ENCODE peak calls at places on chromosomes 6 and 20, in five cellular contexts. One of them, this sample, is unnamed.
A peak's percentile ranks its signal among the peaks of the same experiment; 100 is the strongest.

GRCh38 chr20:58714923-58715708 is 22.5 kb downstream of the NPEPL1 start:
- DNase-seq in H1: no peak
- DNase-seq in endothelial cell of umbilical vein: no peak
- DNase-seq in HCT116: no peak
- DNase-seq in HepG2: no peak
- DNase-seq in this sample: no peak

GRCh38 chr6:36334343-36334742 is 2.3 kb downstream of the BNIP5 start:
- DNase-seq in HepG2: no peak
- DNase-seq in H1: no peak
- DNase-seq in HCT116: no peak
- DNase-seq in endothelial cell of umbilical vein: no peak
- DNase-seq in this sample: no peak

GRCh38 chr6:131061041-131061770 is 1.8 kb downstream of the EPB41L2 start:
- DNase-seq in H1: no peak
- DNase-seq in HepG2: peak; percentile 52
- DNase-seq in endothelial cell of umbilical vein: peak; percentile 15
- DNase-seq in HCT116: no peak
- DNase-seq in this sample: no peak

GRCh38 chr6:98843274-98844243 is 9.2 kb downstream of the POU3F2 start:
- DNase-seq in HCT116: no peak
- DNase-seq in HepG2: no peak
- DNase-seq in endothelial cell of umbilical vein: no peak
- DNase-seq in H1: no peak
- DNase-seq in this sample: peak; percentile 67

GRCh38 chr20:48879609-48880008 is 41.9 kb upstream of the ARFGEF2 start:
- DNase-seq in H1: no peak
- DNase-seq in HepG2: no peak
- DNase-seq in endothelial cell of umbilical vein: peak; percentile 24
- DNase-seq in HCT116: no peak
- DNase-seq in this sample: no peak

GRCh38 chr20:12072945-12073245 is 155.2 kb downstream of the BTBD3 start:
- DNase-seq in HepG2: no peak
- DNase-seq in endothelial cell of umbilical vein: no peak
- DNase-seq in H1: no peak
- DNase-seq in HCT116: no peak
- DNase-seq in this sample: no peak

GRCh38 chr20:5715068-5715841 is 34.9 kb upstream of the SHLD1 start:
- DNase-seq in HCT116: no peak
- DNase-seq in endothelial cell of umbilical vein: no peak
- DNase-seq in HepG2: no peak
- DNase-seq in H1: no peak
- DNase-seq in this sample: no peak

GRCh38 chr6:57294829-57295228 is 22.6 kb upstream of the PRIM2 start:
- DNase-seq in endothelial cell of umbilical vein: no peak
- DNase-seq in H1: no peak
- DNase-seq in HCT116: no peak
- DNase-seq in HepG2: no peak
- DNase-seq in this sample: no peak

GRCh38 chr20:17545127-17545526 is 13.9 kb upstream of the BFSP1 start:
- DNase-seq in H1: no peak
- DNase-seq in HepG2: no peak
- DNase-seq in endothelial cell of umbilical vein: peak; percentile 33
- DNase-seq in HCT116: no peak
- DNase-seq in this sample: no peak

GRCh38 chr6:46998436-46999017 is 43.6 kb downstream of the ADGRF1 start:
- DNase-seq in HepG2: no peak
- DNase-seq in H1: no peak
- DNase-seq in HCT116: no peak
- DNase-seq in endothelial cell of umbilical vein: no peak
- DNase-seq in this sample: no peak

GRCh38 chr6:82270791-82271392 is 23.3 kb upstream of the IBTK start:
- DNase-seq in HCT116: peak; percentile 24
- DNase-seq in HepG2: peak; percentile 30
- DNase-seq in H1: no peak
- DNase-seq in endothelial cell of umbilical vein: peak; percentile 32
- DNase-seq in this sample: peak; percentile 74

GRCh38 chr20:44738779-44739477 is 6.7 kb upstream of the KCNK15 start:
- DNase-seq in HepG2: peak; percentile 89
- DNase-seq in H1: no peak
- DNase-seq in endothelial cell of umbilical vein: peak; percentile 72
- DNase-seq in HCT116: peak; percentile 89
- DNase-seq in this sample: peak; percentile 93

GRCh38 chr20:7843613-7844012 is 96.6 kb downstream of the HAO1 start:
- DNase-seq in HepG2: no peak
- DNase-seq in endothelial cell of umbilical vein: no peak
- DNase-seq in H1: no peak
- DNase-seq in HCT116: no peak
- DNase-seq in this sample: no peak

GRCh38 chr6:127518710-127519468 is at the start of gene MTCL3:
- DNase-seq in H1: peak; percentile 43
- DNase-seq in HCT116: no peak
- DNase-seq in endothelial cell of umbilical vein: no peak
- DNase-seq in HepG2: no peak
- DNase-seq in this sample: peak; percentile 89

GRCh38 chr6:158377866-158378265 is 65.6 kb downstream of the TULP4 start:
- DNase-seq in HCT116: no peak
- DNase-seq in endothelial cell of umbilical vein: no peak
- DNase-seq in H1: no peak
- DNase-seq in HepG2: no peak
- DNase-seq in this sample: no peak

GRCh38 chr6:53793318-53793975 is 1.4 kb upstream of the LRRC1 start:
- DNase-seq in HepG2: peak; percentile 96
- DNase-seq in H1: no peak
- DNase-seq in endothelial cell of umbilical vein: peak; percentile 64
- DNase-seq in HCT116: peak; percentile 68
- DNase-seq in this sample: peak; percentile 69

GRCh38 chr6:107323133-107323785 is 136.1 kb downstream of the PDSS2 start:
- DNase-seq in H1: no peak
- DNase-seq in endothelial cell of umbilical vein: peak; percentile 13
- DNase-seq in HCT116: no peak
- DNase-seq in HepG2: no peak
- DNase-seq in this sample: no peak

GRCh38 chr20:54510546-54511129 is 35.2 kb downstream of the DOK5 start:
- DNase-seq in H1: no peak
- DNase-seq in HCT116: no peak
- DNase-seq in HepG2: no peak
- DNase-seq in endothelial cell of umbilical vein: no peak
- DNase-seq in this sample: peak; percentile 66

GRCh38 chr6:149081281-149081680 is 236.2 kb upstream of the TAB2 start:
- DNase-seq in endothelial cell of umbilical vein: no peak
- DNase-seq in H1: no peak
- DNase-seq in HepG2: no peak
- DNase-seq in HCT116: no peak
- DNase-seq in this sample: no peak

GRCh38 chr20:63441777-63442493 is 30.5 kb downstream of the KCNQ2 start:
- DNase-seq in H1: no peak
- DNase-seq in endothelial cell of umbilical vein: peak; percentile 41
- DNase-seq in HCT116: peak; percentile 22
- DNase-seq in HepG2: peak; percentile 58
- DNase-seq in this sample: peak; percentile 74

GRCh38 chr6:161162722-161163121 is 111.1 kb downstream of the AGPAT4 start:
- DNase-seq in HepG2: no peak
- DNase-seq in HCT116: no peak
- DNase-seq in endothelial cell of umbilical vein: no peak
- DNase-seq in H1: no peak
- DNase-seq in this sample: no peak

GRCh38 chr6:129575378-129576118 is 134.4 kb downstream of the ARHGAP18 start:
- DNase-seq in HepG2: peak; percentile 42
- DNase-seq in HCT116: peak; percentile 27
- DNase-seq in H1: no peak
- DNase-seq in endothelial cell of umbilical vein: peak; percentile 72
- DNase-seq in this sample: peak; percentile 79

GRCh38 chr6:21999012-21999528 is 297.8 kb downstream of the PRL start:
- DNase-seq in H1: no peak
- DNase-seq in endothelial cell of umbilical vein: peak; percentile 89
- DNase-seq in HCT116: no peak
- DNase-seq in HepG2: no peak
- DNase-seq in this sample: no peak

GRCh38 chr20:13205402-13205801 is 15.7 kb upstream of the ISM1 start:
- DNase-seq in H1: no peak
- DNase-seq in HepG2: no peak
- DNase-seq in endothelial cell of umbilical vein: no peak
- DNase-seq in HCT116: no peak
- DNase-seq in this sample: no peak

GRCh38 chr6:138416201-138416600 is 12.2 kb downstream of the HEBP2 start:
- DNase-seq in HepG2: no peak
- DNase-seq in H1: no peak
- DNase-seq in endothelial cell of umbilical vein: no peak
- DNase-seq in HCT116: no peak
- DNase-seq in this sample: no peak

GRCh38 chr6:134757911-134758361 is 192.0 kb downstream of the ALDH8A1 start:
- DNase-seq in HCT116: no peak
- DNase-seq in HepG2: no peak
- DNase-seq in endothelial cell of umbilical vein: no peak
- DNase-seq in H1: no peak
- DNase-seq in this sample: peak; percentile 48

GRCh38 chr20:32325706-32326506 is 32.2 kb upstream of the ASXL1 start:
- DNase-seq in HCT116: peak; percentile 51
- DNase-seq in endothelial cell of umbilical vein: peak; percentile 94
- DNase-seq in HepG2: peak; percentile 99
- DNase-seq in H1: no peak
- DNase-seq in this sample: no peak

GRCh38 chr6:139131736-139132285 is 3.1 kb upstream of the HECA start:
- DNase-seq in H1: no peak
- DNase-seq in HepG2: no peak
- DNase-seq in HCT116: no peak
- DNase-seq in endothelial cell of umbilical vein: no peak
- DNase-seq in this sample: no peak

GRCh38 chr20:35237486-35237885 is 11.0 kb downstream of the MMP24 start:
- DNase-seq in HepG2: no peak
- DNase-seq in H1: no peak
- DNase-seq in endothelial cell of umbilical vein: no peak
- DNase-seq in HCT116: no peak
- DNase-seq in this sample: no peak

GRCh38 chr20:36017034-36017951 is 48.9 kb downstream of the CNBD2 start:
- DNase-seq in H1: no peak
- DNase-seq in endothelial cell of umbilical vein: peak; percentile 94
- DNase-seq in HCT116: no peak
- DNase-seq in HepG2: no peak
- DNase-seq in this sample: peak; percentile 48

GRCh38 chr6:13934721-13935120 is 10.0 kb downstream of the RNF182 start:
- DNase-seq in endothelial cell of umbilical vein: no peak
- DNase-seq in H1: no peak
- DNase-seq in HCT116: no peak
- DNase-seq in HepG2: no peak
- DNase-seq in this sample: no peak

GRCh38 chr20:56166781-56167465 is 81.6 kb upstream of the MC3R start:
- DNase-seq in endothelial cell of umbilical vein: no peak
- DNase-seq in HCT116: no peak
- DNase-seq in HepG2: no peak
- DNase-seq in H1: no peak
- DNase-seq in this sample: no peak

GRCh38 chr20:703426-703825 is 27.8 kb upstream of the SCRT2 start:
- DNase-seq in HCT116: no peak
- DNase-seq in HepG2: no peak
- DNase-seq in H1: no peak
- DNase-seq in endothelial cell of umbilical vein: no peak
- DNase-seq in this sample: no peak

GRCh38 chr6:115947964-115948541 is 112.6 kb downstream of the FRK start:
- DNase-seq in HepG2: peak; percentile 17
- DNase-seq in HCT116: no peak
- DNase-seq in H1: no peak
- DNase-seq in endothelial cell of umbilical vein: no peak
- DNase-seq in this sample: no peak

GRCh38 chr6:108157234-108157971 is 8.4 kb upstream of the NR2E1 start:
- DNase-seq in H1: no peak
- DNase-seq in HepG2: no peak
- DNase-seq in endothelial cell of umbilical vein: no peak
- DNase-seq in HCT116: no peak
- DNase-seq in this sample: peak; percentile 70

GRCh38 chr20:40646321-40647212 is 42.5 kb downstream of the MAFB start:
- DNase-seq in HepG2: no peak
- DNase-seq in HCT116: no peak
- DNase-seq in endothelial cell of umbilical vein: peak; percentile 64
- DNase-seq in H1: no peak
- DNase-seq in this sample: peak; percentile 16

GRCh38 chr20:22626501-22626900 is 42.1 kb upstream of the FOXA2 start:
- DNase-seq in H1: no peak
- DNase-seq in HCT116: no peak
- DNase-seq in endothelial cell of umbilical vein: no peak
- DNase-seq in HepG2: no peak
- DNase-seq in this sample: peak; percentile 10

GRCh38 chr20:22630698-22631097 is 46.3 kb upstream of the FOXA2 start:
- DNase-seq in H1: no peak
- DNase-seq in endothelial cell of umbilical vein: no peak
- DNase-seq in HepG2: no peak
- DNase-seq in HCT116: no peak
- DNase-seq in this sample: no peak
- TF ChIP-seq CTCF in H1: no peak
- TF ChIP-seq CTCF in endothelial cell of umbilical vein: no peak
- TF ChIP-seq CTCF in HepG2: no peak
- TF ChIP-seq CTCF in HCT116: no peak
- TF ChIP-seq CTCF in this sample: no peak

GRCh38 chr6:101011165-101011564 is 130.0 kb upstream of the ASCC3 start:
- DNase-seq in H1: no peak
- DNase-seq in endothelial cell of umbilical vein: no peak
- DNase-seq in HepG2: no peak
- DNase-seq in HCT116: no peak
- DNase-seq in this sample: no peak
- TF ChIP-seq POLR2AphosphoS5 in H1: no peak
- TF ChIP-seq POLR2AphosphoS5 in endothelial cell of umbilical vein: no peak
- TF ChIP-seq POLR2AphosphoS5 in HepG2: no peak
- TF ChIP-seq POLR2AphosphoS5 in HCT116: no peak
- TF ChIP-seq POLR2AphosphoS5 in this sample: no peak

DNA sequence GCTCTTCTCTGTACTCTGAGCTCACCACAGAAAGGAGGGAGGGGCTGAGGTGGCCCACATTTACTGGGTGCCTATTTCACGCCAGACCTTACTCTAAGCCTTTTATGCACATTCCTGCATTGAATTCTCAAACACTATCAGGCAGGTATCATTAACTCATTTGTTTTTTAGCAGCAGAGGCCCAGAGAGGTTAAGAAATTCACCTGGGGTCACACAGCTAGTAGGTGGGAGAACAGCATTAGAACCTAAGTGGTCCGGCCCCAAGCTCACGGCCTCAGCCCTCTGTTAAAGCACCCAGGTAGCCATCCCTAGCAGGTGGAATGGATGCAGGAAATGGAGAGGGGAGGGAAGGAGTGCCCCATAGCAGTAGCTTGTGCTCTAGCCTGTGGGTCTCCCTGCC is 84.5 kb downstream of the GRM4 start:
- DNase-seq in HCT116: no peak
- DNase-seq in H1: no peak
- DNase-seq in endothelial cell of umbilical vein: no peak
- DNase-seq in HepG2: no peak
- DNase-seq in this sample: no peak
- H3K4me2 ChIP-seq in HCT116: no peak overlapping the region
- H3K4me2 ChIP-seq in H1: no peak overlapping the region
- H3K4me2 ChIP-seq in endothelial cell of umbilical vein: no peak overlapping the region
- H3K4me2 ChIP-seq in HepG2: no peak overlapping the region
- H3K4me2 ChIP-seq in this sample: no peak overlapping the region

GRCh38 chr6:52207066-52207465 is 20.9 kb downstream of the IL17A start:
- DNase-seq in H1: no peak
- DNase-seq in HepG2: no peak
- DNase-seq in endothelial cell of umbilical vein: no peak
- DNase-seq in HCT116: no peak
- DNase-seq in this sample: peak; percentile 47
- TF ChIP-seq CTCF in H1: peak; percentile 19
- TF ChIP-seq CTCF in HepG2: no peak
- TF ChIP-seq CTCF in endothelial cell of umbilical vein: no peak
- TF ChIP-seq CTCF in HCT116: peak; percentile 32
- TF ChIP-seq CTCF in this sample: peak; percentile 61

GRCh38 chr20:61806314-61806713 is 259.4 kb downstream of the TAF4 start:
- DNase-seq in HCT116: no peak
- DNase-seq in H1: no peak
- DNase-seq in HepG2: no peak
- DNase-seq in endothelial cell of umbilical vein: no peak
- DNase-seq in this sample: no peak
- TF ChIP-seq POLR2AphosphoS5 in HCT116: no peak
- TF ChIP-seq POLR2AphosphoS5 in H1: no peak
- TF ChIP-seq POLR2AphosphoS5 in HepG2: no peak
- TF ChIP-seq POLR2AphosphoS5 in endothelial cell of umbilical vein: no peak
- TF ChIP-seq POLR2AphosphoS5 in this sample: no peak